ENCODE peak calls at places on chromosomes 5 and 9, in four cellular contexts. One of them, this sample, is unnamed.

GRCh38 chr9:1768561-1768960 is 246.6 kb upstream of the SMARCA2 start:
- DNase-seq in left lung: no peak
- DNase-seq in small intestine: no peak
- DNase-seq in left ventricle myocardium inferior: no peak
- DNase-seq in this sample: no peak

GRCh38 chr5:167057665-167058064 is 1233.8 kb upstream of the WWC1 start:
- DNase-seq in small intestine: no peak
- DNase-seq in left lung: no peak
- DNase-seq in left ventricle myocardium inferior: no peak
- DNase-seq in this sample: no peak

GRCh38 chr5:56319281-56320242 is 86.4 kb upstream of the ANKRD55 start:
- DNase-seq in left ventricle myocardium inferior: peak; percentile 46
- DNase-seq in small intestine: no peak
- DNase-seq in left lung: peak; percentile 37
- DNase-seq in this sample: peak; percentile 69

GRCh38 chr9:77521091-77521490 is 127.0 kb downstream of the GNA14 start:
- DNase-seq in left lung: no peak
- DNase-seq in small intestine: no peak
- DNase-seq in left ventricle myocardium inferior: peak; percentile 60
- DNase-seq in this sample: no peak

GRCh38 chr5:133483406-133484090 is 128.8 kb downstream of the FSTL4 start:
- DNase-seq in small intestine: peak; percentile 3
- DNase-seq in left lung: no peak
- DNase-seq in left ventricle myocardium inferior: peak; percentile 29
- DNase-seq in this sample: no peak

GRCh38 chr5:73777192-73777591 is 151.2 kb downstream of the ARHGEF28 start:
- DNase-seq in left ventricle myocardium inferior: no peak
- DNase-seq in small intestine: peak; percentile 53
- DNase-seq in left lung: no peak
- DNase-seq in this sample: no peak

GRCh38 chr9:81686614-81687520 is 2.5 kb downstream of the TLE1 start:
- DNase-seq in left ventricle myocardium inferior: peak; percentile 79
- DNase-seq in small intestine: peak; percentile 84
- DNase-seq in left lung: peak; percentile 92
- DNase-seq in this sample: peak; percentile 87

GRCh38 chr9:135925496-135926133 is 18.3 kb upstream of the CAMSAP1 start:
- DNase-seq in left ventricle myocardium inferior: no peak
- DNase-seq in left lung: peak; percentile 53
- DNase-seq in small intestine: no peak
- DNase-seq in this sample: peak; percentile 59

GRCh38 chr9:133717113-133718031 is 20.8 kb downstream of the SARDH start:
- DNase-seq in left ventricle myocardium inferior: no peak
- DNase-seq in left lung: peak; percentile 59
- DNase-seq in small intestine: no peak
- DNase-seq in this sample: peak; percentile 46

GRCh38 chr9:105656131-105656921 is 5.9 kb upstream of the TAL2 start:
- DNase-seq in left ventricle myocardium inferior: peak; percentile 35
- DNase-seq in left lung: peak; percentile 85
- DNase-seq in small intestine: peak; percentile 9
- DNase-seq in this sample: no peak

GRCh38 chr5:180809403-180810209 is 7.0 kb upstream of the MGAT1 start:
- DNase-seq in left lung: no peak
- DNase-seq in left ventricle myocardium inferior: peak; percentile 91
- DNase-seq in small intestine: peak; percentile 96
- DNase-seq in this sample: no peak

GRCh38 chr5:169100735-169101075 is 200.2 kb downstream of the SLIT3 start:
- DNase-seq in left ventricle myocardium inferior: no peak
- DNase-seq in left lung: no peak
- DNase-seq in small intestine: no peak
- DNase-seq in this sample: no peak

GRCh38 chr5:148972958-148973357 is 89.9 kb downstream of the SH3TC2 start:
- DNase-seq in left ventricle myocardium inferior: no peak
- DNase-seq in left lung: no peak
- DNase-seq in small intestine: no peak
- DNase-seq in this sample: no peak

GRCh38 chr9:128055222-128056040 is 11.7 kb downstream of the NAIF1 start:
- DNase-seq in left lung: no peak
- DNase-seq in left ventricle myocardium inferior: peak; percentile 27
- DNase-seq in small intestine: no peak
- DNase-seq in this sample: peak; percentile 79

GRCh38 chr5:50694027-50694590 is 27.7 kb downstream of the PARP8 start:
- DNase-seq in left lung: no peak
- DNase-seq in small intestine: no peak
- DNase-seq in left ventricle myocardium inferior: no peak
- DNase-seq in this sample: no peak

GRCh38 chr9:93953492-93954435 is 1.4 kb downstream of the BARX1 start:
- DNase-seq in small intestine: no peak
- DNase-seq in left lung: no peak
- DNase-seq in left ventricle myocardium inferior: no peak
- DNase-seq in this sample: no peak

GRCh38 chr9:93951655-93952118 is 3.5 kb downstream of the BARX1 start:
- DNase-seq in left ventricle myocardium inferior: no peak
- DNase-seq in left lung: no peak
- DNase-seq in small intestine: no peak
- DNase-seq in this sample: no peak

GRCh38 chr9:93950619-93951601 is 4.2 kb downstream of the BARX1 start:
- DNase-seq in left lung: peak; percentile 86
- DNase-seq in small intestine: peak; percentile 30
- DNase-seq in left ventricle myocardium inferior: no peak
- DNase-seq in this sample: peak; percentile 75

GRCh38 chr9:93952784-93953491 is 2.2 kb downstream of the BARX1 start:
- DNase-seq in left lung: no peak
- DNase-seq in small intestine: no peak
- DNase-seq in left ventricle myocardium inferior: no peak
- DNase-seq in this sample: no peak

DNA sequence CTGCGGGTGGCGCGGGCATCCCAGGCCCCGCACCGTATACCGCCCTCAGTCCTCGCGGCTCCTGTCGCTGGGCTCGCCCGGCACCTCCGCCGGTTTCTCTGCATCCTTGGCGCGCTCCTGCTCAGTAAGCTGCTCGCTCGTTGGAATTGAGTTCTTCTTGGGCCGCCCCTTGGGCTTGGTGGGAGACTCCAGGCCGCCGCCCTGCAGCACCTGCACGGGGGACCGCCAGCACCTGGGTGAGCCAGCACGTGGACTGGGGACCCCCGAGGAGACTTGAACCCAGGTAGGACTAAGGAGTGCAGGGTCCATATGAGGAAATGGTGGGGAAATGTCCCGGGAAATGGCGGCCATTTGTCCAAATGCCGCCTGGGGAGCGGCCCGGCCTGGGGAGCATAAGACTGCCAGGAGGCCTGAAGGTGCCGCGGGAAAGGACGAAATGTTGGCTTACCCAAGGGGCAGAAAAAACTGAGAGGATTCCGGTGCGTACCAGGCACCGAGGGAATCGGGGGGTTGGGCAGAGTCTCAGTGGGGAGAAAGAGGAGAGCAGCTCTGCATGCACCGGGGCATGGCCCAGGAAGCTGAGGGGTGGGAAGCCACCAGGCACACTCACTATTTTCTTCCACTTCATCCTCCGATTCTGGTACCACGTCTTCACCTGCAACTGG is 2.9 kb downstream of the BARX1 start:
- DNase-seq in left lung: no peak
- DNase-seq in small intestine: no peak
- DNase-seq in left ventricle myocardium inferior: no peak
- DNase-seq in this sample: no peak
- H3K4me3 ChIP-seq in left lung: peak overlapping the region; percentile 49
- H3K4me3 ChIP-seq in small intestine: no peak overlapping the region
- H3K4me3 ChIP-seq in left ventricle myocardium inferior: peak overlapping the region; percentile 64
- H3K4me3 ChIP-seq in this sample: no peak overlapping the region

GRCh38 chr5:61306531-61307195 is 25.4 kb upstream of the ZSWIM6 start:
- DNase-seq in small intestine: no peak
- DNase-seq in left ventricle myocardium inferior: no peak
- DNase-seq in left lung: no peak
- DNase-seq in this sample: no peak

GRCh38 chr5:61307196-61307590 is 24.9 kb upstream of the ZSWIM6 start:
- DNase-seq in left ventricle myocardium inferior: no peak
- DNase-seq in left lung: no peak
- DNase-seq in small intestine: no peak
- DNase-seq in this sample: no peak

GRCh38 chr5:61301820-61302563 is 30.1 kb upstream of the ZSWIM6 start:
- DNase-seq in left ventricle myocardium inferior: peak; percentile 35
- DNase-seq in left lung: peak; percentile 75
- DNase-seq in small intestine: peak; percentile 68
- DNase-seq in this sample: peak; percentile 67

GRCh38 chr5:61303348-61303747 is 28.7 kb upstream of the ZSWIM6 start:
- DNase-seq in small intestine: no peak
- DNase-seq in left lung: no peak
- DNase-seq in left ventricle myocardium inferior: no peak
- DNase-seq in this sample: no peak

GRCh38 chr5:61304611-61305369 is 27.3 kb upstream of the ZSWIM6 start:
- DNase-seq in left ventricle myocardium inferior: peak; percentile 18
- DNase-seq in left lung: peak; percentile 81
- DNase-seq in small intestine: peak; percentile 77
- DNase-seq in this sample: peak; percentile 67
- H3K27ac ChIP-seq in left ventricle myocardium inferior: no peak overlapping the region
- H3K27ac ChIP-seq in left lung: peak overlapping the region; percentile 37
- H3K27ac ChIP-seq in small intestine: no peak overlapping the region
- H3K27ac ChIP-seq in this sample: no peak overlapping the region

DNA sequence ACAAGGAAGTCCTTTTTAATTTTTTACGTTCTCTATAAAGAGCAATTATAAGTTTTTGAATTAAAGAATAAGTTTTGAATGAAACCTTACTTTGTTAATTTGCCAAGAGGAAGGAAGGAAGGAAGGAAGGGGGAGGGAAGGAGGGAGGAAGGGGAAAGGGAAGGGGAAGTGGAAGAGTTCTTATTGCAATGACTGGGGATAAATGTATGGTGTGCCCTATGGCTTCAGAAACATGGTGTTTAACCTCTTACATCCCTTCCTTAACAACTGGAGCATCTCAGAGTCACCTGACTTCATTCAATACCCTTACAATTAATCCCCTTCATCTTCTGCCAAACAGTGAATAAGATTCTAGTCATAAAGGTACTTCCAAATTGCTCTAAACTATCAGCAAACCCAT is 16.0 kb downstream of the CEMIP2 start:
- DNase-seq in left ventricle myocardium inferior: no peak
- DNase-seq in left lung: no peak
- DNase-seq in small intestine: no peak
- DNase-seq in this sample: no peak
- H3K4me1 ChIP-seq in left ventricle myocardium inferior: peaks cover 8% of the 10 kb centered on the region
- H3K4me1 ChIP-seq in left lung: peaks cover 65% of the 10 kb centered on the region
- H3K4me1 ChIP-seq in small intestine: peaks cover 11% of the 10 kb centered on the region
- H3K4me1 ChIP-seq in this sample: peaks cover 23% of the 10 kb centered on the region

GRCh38 chr9:132074736-132075135 is 4.9 kb downstream of the MED27 start:
- DNase-seq in left ventricle myocardium inferior: no peak
- DNase-seq in left lung: no peak
- DNase-seq in small intestine: no peak
- DNase-seq in this sample: no peak
- H3K4me3 ChIP-seq in left ventricle myocardium inferior: no peak overlapping the region
- H3K4me3 ChIP-seq in left lung: no peak overlapping the region
- H3K4me3 ChIP-seq in small intestine: no peak overlapping the region
- H3K4me3 ChIP-seq in this sample: no peak overlapping the region

DNA sequence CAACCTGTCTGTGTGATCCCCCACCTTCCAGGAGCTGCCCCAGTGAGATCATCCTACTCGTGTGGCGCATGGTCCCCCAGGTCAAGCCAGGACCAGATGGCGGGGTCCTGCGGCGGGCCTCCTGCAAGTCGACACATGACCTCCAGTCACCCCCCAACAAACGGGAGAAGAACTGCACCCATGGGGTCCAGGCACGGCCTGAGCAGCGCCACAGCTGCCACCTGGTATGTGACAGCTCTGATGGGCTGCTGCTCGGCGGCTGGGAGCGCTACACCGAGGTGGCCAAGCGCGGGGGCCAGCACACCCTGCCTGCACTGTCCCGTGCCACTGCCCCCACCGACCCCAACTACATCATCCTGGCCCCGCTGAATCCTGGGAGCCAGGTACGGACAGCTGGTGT is 43.7 kb downstream of the RGS3 start:
- DNase-seq in small intestine: no peak
- DNase-seq in left ventricle myocardium inferior: no peak
- DNase-seq in left lung: peak; percentile 64
- DNase-seq in this sample: no peak
- H3K27ac ChIP-seq in small intestine: no peak overlapping the region
- H3K27ac ChIP-seq in left ventricle myocardium inferior: peak overlapping the region; percentile 91
- H3K27ac ChIP-seq in left lung: no peak overlapping the region
- H3K27ac ChIP-seq in this sample: no peak overlapping the region

GRCh38 chr5:154702477-154702876 is 52.7 kb upstream of the LARP1 start:
- DNase-seq in small intestine: no peak
- DNase-seq in left ventricle myocardium inferior: no peak
- DNase-seq in left lung: no peak
- DNase-seq in this sample: no peak
- H3K4me1 ChIP-seq in small intestine: no peaks in the 10 kb centered on the region
- H3K4me1 ChIP-seq in left ventricle myocardium inferior: peaks cover 25% of the 10 kb centered on the region
- H3K4me1 ChIP-seq in left lung: no peaks in the 10 kb centered on the region
- H3K4me1 ChIP-seq in this sample: no peaks in the 10 kb centered on the region

DNA sequence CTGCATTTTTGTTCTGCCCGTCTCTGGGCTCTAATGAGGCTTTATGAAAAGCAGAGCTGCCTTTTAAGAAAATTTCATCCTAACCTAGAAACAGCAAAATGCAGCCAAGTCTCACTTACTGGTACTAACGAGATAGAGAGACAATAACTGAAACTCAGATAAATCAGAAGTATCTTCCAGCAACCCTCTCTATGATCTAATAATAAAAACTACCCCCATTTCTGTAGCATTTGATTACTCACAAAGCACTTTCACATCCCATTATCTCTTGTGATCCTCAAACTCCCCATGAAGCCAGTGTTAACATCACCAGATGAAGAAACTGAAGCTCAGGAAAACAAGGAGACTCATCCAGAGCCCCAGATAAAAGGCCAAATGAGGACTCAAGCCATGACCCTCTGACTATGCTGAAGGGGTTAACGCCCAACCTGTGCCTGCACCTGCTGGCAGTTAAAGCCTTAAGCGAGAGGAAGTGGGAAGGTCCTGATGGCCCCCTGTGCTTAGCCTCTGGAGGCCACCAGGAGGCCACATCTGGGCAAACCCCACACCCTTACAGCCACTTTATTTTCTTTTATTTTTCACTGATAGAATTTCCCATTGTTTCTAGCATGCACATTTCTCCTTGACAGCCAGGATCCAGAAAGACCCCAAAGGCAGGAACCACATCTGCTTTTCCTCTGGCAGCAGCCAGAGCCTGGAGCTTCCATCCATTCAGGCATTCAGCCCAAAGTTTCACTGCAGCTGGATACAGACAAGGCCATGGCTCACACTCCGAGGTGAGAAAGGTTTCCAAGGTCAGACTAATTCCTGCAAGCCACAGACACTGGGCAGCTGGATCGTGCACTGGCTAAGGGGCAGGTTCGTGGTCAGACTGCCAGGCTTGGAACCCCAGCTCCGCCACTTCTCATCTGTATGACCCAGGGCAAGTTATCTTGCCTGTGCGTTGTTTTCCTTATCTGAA is 37.2 kb downstream of the SPOCK1 start:
- DNase-seq in left ventricle myocardium inferior: no peak
- DNase-seq in small intestine: no peak
- DNase-seq in left lung: no peak
- DNase-seq in this sample: no peak
- H3K4me3 ChIP-seq in left ventricle myocardium inferior: no peak overlapping the region
- H3K4me3 ChIP-seq in small intestine: no peak overlapping the region
- H3K4me3 ChIP-seq in left lung: no peak overlapping the region
- H3K4me3 ChIP-seq in this sample: no peak overlapping the region

This sample was measured in upper lobe of right lung.